ENCODE peak calls at places on chromosomes 13 and 19, in nine cellular contexts. M is upper lobe of left lung; E is cardiac muscle cell; H is ovary; A is IMR-90; B is GM23338; F is CD4-positive, alpha-beta memory T cell; V is ascending aorta; L is heart right ventricle. J is an unnamed sample. For H3K27me3, the result is how much of the 10 kb centered on the place peaks cover.

GRCh38 chr19:46303702-46304397 is 7.0 kb downstream of the HIF3A start:
- DNase-seq in M (peak), E (peak), H (peak), A (no peak), B (peak), F (no peak), V (no peak), L (peak), J (peak)

GRCh38 chr13:61531383-61532065 is 115.9 kb upstream of the PCDH20 start:
- DNase-seq in M (no peak), E (no peak), H (no peak), A (no peak), B (no peak), F (no peak), V (no peak), L (no peak), J (no peak)

GRCh38 chr13:112000888-112001287 is 66.1 kb upstream of the SOX1 start:
- DNase-seq in M (no peak), E (no peak), H (no peak), A (no peak), B (no peak), F (no peak), V (no peak), L (no peak), J (no peak)

GRCh38 chr13:98749501-98749900 is 3.0 kb downstream of the SLC15A1 start:
- DNase-seq in M (no peak), E (peak), H (no peak), A (peak), B (no peak), F (no peak), V (no peak), L (no peak), J (no peak)

GRCh38 chr19:1754651-1755466 is 1.6 kb downstream of the ONECUT3 start:
- DNase-seq in M (no peak), E (no peak), H (no peak), A (no peak), B (peak), F (no peak), V (no peak), L (no peak), J (no peak)

GRCh38 chr19:12000152-12000981 is 35.1 kb downstream of the ZNF433 start:
- DNase-seq in M (no peak), E (no peak), H (no peak), A (peak), B (no peak), F (no peak), V (no peak), L (no peak), J (no peak)

GRCh38 chr19:46728693-46729339 is 11.9 kb upstream of the PRKD2 start:
- DNase-seq in M (peak), E (peak), H (peak), A (peak), B (peak), F (peak), V (no peak), L (peak), J (peak)

GRCh38 chr19:40414536-40415535 is 1.7 kb upstream of the PRX start:
- DNase-seq in M (peak), E (no peak), H (no peak), A (no peak), B (no peak), F (no peak), V (no peak), L (no peak), J (no peak)

GRCh38 chr13:30848332-30849027 is 57.6 kb upstream of the MEDAG start:
- DNase-seq in M (no peak), E (no peak), H (no peak), A (no peak), B (no peak), F (no peak), V (no peak), L (no peak), J (no peak)

GRCh38 chr19:51183629-51184028 is 41.3 kb upstream of the CD33 start:
- DNase-seq in M (no peak), E (no peak), H (no peak), A (no peak), B (no peak), F (no peak), V (no peak), L (no peak), J (no peak)

GRCh38 chr19:20333508-20333907 is 166.5 kb downstream of the ZNF486 start:
- DNase-seq in M (no peak), E (no peak), H (no peak), A (no peak), B (no peak), F (no peak), V (no peak), L (no peak), J (no peak)

GRCh38 chr19:1817553-1818179 is 5.6 kb upstream of the ATP8B3 start:
- DNase-seq in M (peak), E (no peak), H (no peak), A (no peak), B (no peak), F (no peak), V (no peak), L (peak), J (no peak)

GRCh38 chr13:33441015-33441414 is 155.5 kb upstream of the STARD13 start:
- DNase-seq in M (no peak), E (peak), H (no peak), A (peak), B (peak), F (no peak), V (no peak), L (no peak), J (peak)

GRCh38 chr19:54192972-54193371 is 1.9 kb downstream of the TSEN34 start:
- DNase-seq in M (no peak), E (no peak), H (no peak), A (no peak), B (no peak), F (no peak), V (no peak), L (no peak), J (no peak)
- H3K27ac ChIP-seq in M (peak), E (peak), H (no peak), A (no peak), B (no peak), F (no peak), V (no peak), L (no peak), J (no peak)

GRCh38 chr13:21689097-21689496 is 18.2 kb downstream of the FGF9 start:
- DNase-seq in M (no peak), E (no peak), H (no peak), A (no peak), B (no peak), F (no peak), V (no peak), L (no peak), J (no peak)

GRCh38 chr13:21684576-21684975 is 13.7 kb downstream of the FGF9 start:
- DNase-seq in M (no peak), E (no peak), H (no peak), A (peak), B (no peak), F (no peak), V (no peak), L (no peak), J (no peak)

GRCh38 chr13:21688056-21688455 is 17.2 kb downstream of the FGF9 start:
- DNase-seq in M (no peak), E (no peak), H (no peak), A (no peak), B (no peak), F (no peak), V (no peak), L (no peak), J (no peak)

GRCh38 chr13:21685485-21686064 is 14.7 kb downstream of the FGF9 start:
- DNase-seq in M (no peak), E (no peak), H (no peak), A (no peak), B (no peak), F (no peak), V (no peak), L (no peak), J (no peak)

GRCh38 chr13:21686761-21687391 is 16.0 kb downstream of the FGF9 start:
- DNase-seq in M (no peak), E (no peak), H (no peak), A (no peak), B (no peak), F (no peak), V (no peak), L (no peak), J (no peak)
- H3K27me3 ChIP-seq in M (under half), E (under half), H (under half), A (under half), B (under half), F (under half), V (under half), L (under half), J (under half)

DNA sequence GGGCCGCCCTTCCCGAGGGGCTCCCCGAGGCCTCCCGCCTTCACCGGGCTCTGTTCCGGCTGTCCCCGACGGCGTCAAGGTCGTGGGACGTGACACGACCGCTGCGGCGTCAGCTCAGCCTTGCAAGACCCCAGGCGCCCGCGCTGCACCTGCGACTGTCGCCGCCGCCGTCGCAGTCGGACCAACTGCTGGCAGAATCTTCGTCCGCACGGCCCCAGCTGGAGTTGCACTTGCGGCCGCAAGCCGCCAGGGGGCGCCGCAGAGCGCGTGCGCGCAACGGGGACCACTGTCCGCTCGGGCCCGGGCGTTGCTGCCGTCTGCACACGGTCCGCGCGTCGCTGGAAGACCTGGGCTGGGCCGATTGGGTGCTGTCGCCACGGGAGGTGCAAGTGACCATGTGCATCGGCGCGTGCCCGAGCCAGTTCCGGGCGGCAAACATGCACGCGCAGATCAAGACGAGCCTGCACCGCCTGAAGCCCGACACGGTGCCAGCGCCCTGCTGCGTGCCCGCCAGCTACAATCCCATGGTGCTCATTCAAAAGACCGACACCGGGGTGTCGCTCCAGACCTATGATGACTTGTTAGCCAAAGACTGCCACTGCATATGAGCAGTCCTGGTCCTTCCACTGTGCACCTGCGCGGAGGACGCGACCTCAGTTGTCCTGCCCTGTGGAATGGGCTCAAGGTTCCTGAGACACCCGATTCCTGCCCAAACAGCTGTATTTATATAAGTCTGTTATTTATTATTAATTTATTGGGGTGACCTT is 2.6 kb downstream of the GDF15 start:
- DNase-seq in M (peak), E (peak), H (peak), A (no peak), B (peak), F (peak), V (no peak), L (peak), J (peak)
- H3K4me3 ChIP-seq in M (peak), E (no peak), H (peak), A (peak), B (peak), F (no peak), V (peak), L (peak), J (peak)

GRCh38 chr19:39363909-39364457 is 21.8 kb downstream of the SAMD4B start:
- DNase-seq in M (no peak), E (peak), H (no peak), A (peak), B (no peak), F (no peak), V (no peak), L (peak), J (no peak)
- H3K27ac ChIP-seq in M (no peak), E (no peak), H (peak), A (peak), B (no peak), F (no peak), V (peak), L (peak), J (no peak)

J was measured in colonic mucosa.